ENCODE peak calls at places on chromosomes 3 and 15, in four cellular contexts. L, D, N and P are unnamed samples.

GRCh38 chr3:73623996-73624362 is 762 bp downstream of the PDZRN3 start:
- DNase-seq in D (peak; percentile 60), L (no peak), N (peak; percentile 94), P (peak; percentile 59)

GRCh38 chr3:14277557-14277956 is 98.9 kb downstream of the LSM3 start:
- DNase-seq in N (no peak), D (no peak), L (no peak), P (no peak)

GRCh38 chr15:79089890-79090486 is 592 bp downstream of the RASGRF1 start:
- DNase-seq in D (peak; percentile 19), L (no peak), N (peak; percentile 17), P (no peak)

GRCh38 chr15:78570710-78571109 is 5.4 kb downstream of the CHRNA5 start:
- DNase-seq in N (no peak), L (no peak), D (no peak), P (no peak)

GRCh38 chr3:185586644-185586964 is 509 bp downstream of the SENP2 start:
- DNase-seq in L (no peak), D (no peak), N (no peak), P (no peak)

GRCh38 chr3:151726016-151726415 is 7.7 kb upstream of the AADACL2 start:
- DNase-seq in N (no peak), L (no peak), D (peak; percentile 23), P (peak; percentile 55)

GRCh38 chr3:62876064-62876463 is 848 bp upstream of the CADPS start:
- DNase-seq in N (peak; percentile 66), D (peak; percentile 39), L (no peak), P (peak; percentile 44)

GRCh38 chr3:162719684-162720341 is 1223.2 kb downstream of the OTOL1 start:
- DNase-seq in D (peak; percentile 97), N (peak; percentile 92), L (peak; percentile 68), P (peak; percentile 80)

GRCh38 chr3:97872209-97873042 is 50.6 kb downstream of the CRYBG3 start:
- DNase-seq in N (peak; percentile 86), D (peak; percentile 98), L (no peak), P (peak; percentile 77)

DNA sequence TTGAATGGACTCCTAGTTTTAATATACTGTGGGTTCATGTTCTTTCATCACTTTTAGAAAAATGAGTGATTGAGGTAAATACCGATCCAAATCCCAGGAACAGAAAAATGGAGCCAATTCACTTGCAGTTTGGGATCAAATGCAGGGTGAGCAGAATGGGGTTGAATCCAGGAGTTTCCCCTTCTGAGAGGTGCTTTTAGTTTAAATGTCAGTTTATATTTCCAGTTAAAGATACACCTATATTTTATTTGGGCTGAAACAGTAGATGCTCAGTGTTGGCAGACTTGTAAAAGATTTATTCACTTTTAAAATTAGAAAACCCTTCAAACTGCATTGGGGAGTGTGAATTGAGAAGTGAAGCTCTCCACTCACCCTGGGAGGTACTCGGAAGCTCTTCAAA is 2.6 kb downstream of the TRIM71 start:
- DNase-seq in L (no peak), D (no peak), N (no peak), P (no peak)
- H3K4me3 ChIP-seq in L (no peak overlapping the region), D (no peak overlapping the region), N (no peak overlapping the region), P (no peak overlapping the region)

DNA sequence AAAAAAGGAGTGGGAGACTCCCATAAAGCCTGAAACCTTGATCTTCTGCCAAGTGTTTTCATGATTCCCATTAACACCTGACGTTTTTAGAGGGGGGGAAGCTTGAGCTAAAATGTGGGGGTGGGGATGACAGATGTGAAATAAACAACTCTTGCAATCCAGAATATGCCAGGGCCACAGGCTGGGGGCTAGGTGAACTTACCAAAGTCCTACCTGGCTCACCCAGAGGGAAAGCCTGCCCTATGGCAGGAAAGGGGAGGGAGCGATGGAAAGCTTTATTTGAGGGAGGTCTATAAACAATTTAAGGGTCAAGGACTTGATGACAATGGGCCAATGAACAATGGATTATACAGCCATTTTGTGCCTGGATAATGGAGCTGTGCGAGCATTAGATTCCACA is 108.3 kb downstream of the LRIG1 start:
- DNase-seq in L (no peak), D (no peak), N (no peak), P (no peak)
- H3K4me3 ChIP-seq in L (no peak overlapping the region), D (no peak overlapping the region), N (no peak overlapping the region), P (no peak overlapping the region)

DNA sequence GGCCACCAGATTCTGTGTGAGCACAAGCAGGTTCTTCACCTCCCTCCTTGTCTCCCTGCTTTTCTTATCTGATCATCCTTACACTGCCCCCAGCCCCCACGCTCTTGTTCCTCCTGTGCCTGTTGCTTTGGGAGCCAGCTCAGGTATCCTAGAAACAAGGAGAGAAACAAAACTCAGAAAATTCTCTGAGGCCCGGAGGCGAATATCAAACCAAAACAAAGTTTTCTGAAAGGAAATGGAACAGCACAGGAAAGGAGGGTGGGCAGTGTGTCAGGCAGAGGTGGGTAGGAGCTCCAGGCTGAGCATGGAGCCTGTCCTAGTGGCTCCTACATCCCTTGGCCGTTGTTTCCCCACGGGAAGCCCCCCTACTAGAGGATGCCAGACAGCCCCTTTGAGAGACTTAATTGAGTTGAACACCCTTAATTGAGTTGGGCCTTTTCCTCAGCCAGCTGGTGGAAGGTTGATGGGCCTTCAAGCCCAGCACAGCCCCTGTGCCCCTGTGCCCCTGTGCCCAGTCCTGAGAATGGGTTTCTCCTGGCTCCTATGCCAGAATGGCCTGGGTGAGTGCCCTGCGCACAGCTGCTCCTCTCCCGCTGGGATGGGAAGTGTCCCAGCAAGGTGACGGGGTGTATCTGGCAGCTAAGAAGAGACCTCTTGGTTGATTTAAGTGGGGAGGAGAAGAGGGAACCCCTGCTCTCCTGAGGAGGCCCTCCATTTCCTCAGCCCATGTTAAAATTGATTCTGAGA is 22.8 kb upstream of the JMJD7 start:
- DNase-seq in N (no peak), L (no peak), D (no peak), P (peak; percentile 49)
- H3K4me3 ChIP-seq in N (no peak overlapping the region), L (no peak overlapping the region), D (no peak overlapping the region), P (no peak overlapping the region)

DNA sequence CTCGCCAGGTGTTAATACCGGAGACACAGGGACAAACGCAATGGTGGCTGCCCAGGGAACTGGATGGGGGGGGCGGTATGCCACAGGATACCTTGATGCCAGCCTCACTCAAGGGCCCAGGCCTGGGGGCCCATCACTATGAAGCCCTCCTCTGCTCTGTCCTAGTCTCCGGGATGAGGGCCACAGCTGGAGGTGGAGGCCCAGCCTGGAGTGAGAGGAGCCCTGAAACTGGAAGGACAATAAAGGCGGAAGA is 1.5 kb upstream of the CAMK2N2 start:
- DNase-seq in D (no peak), L (no peak), N (no peak), P (no peak)
- H3K4me3 ChIP-seq in D (no peak overlapping the region), L (no peak overlapping the region), N (no peak overlapping the region), P (no peak overlapping the region)

GRCh38 chr15:68281008-68281407 is 3.5 kb downstream of the FEM1B start:
- DNase-seq in L (no peak), D (no peak), N (peak; percentile 42), P (no peak)
- H3K4me3 ChIP-seq in L (no peak overlapping the region), D (peak overlapping the region; percentile 95), N (peak overlapping the region; percentile 91), P (peak overlapping the region; percentile 92)